ENCODE peak calls at places on chromosomes 12 and 14, in eight cellular contexts. O is tibial nerve; S is progenitor cell of endocrine pancreas; Y is foreskin fibroblast; V is CD4-positive, alpha-beta T cell; B is NCI-H1105; Z is choroid plexus epithelial cell; R is NCI-H1092. A is an unnamed sample.

GRCh38 chr14:58298477-58298879 is at the start of gene ARID4A:
- DNase-seq in O (peak), S (peak), Y (no peak), V (peak), B (no peak), Z (no peak), R (no peak), A (no peak)

GRCh38 chr12:89351489-89352241 is 636 bp downstream of the DUSP6 start:
- DNase-seq in O (no peak), S (peak), Y (no peak), V (peak), B (peak), Z (peak), R (peak), A (peak)

GRCh38 chr12:52156757-52157565 is 34.9 kb downstream of the KRT80 start:
- DNase-seq in O (peak), S (peak), Y (no peak), V (peak), B (peak), Z (peak), R (peak), A (peak)

GRCh38 chr14:73726025-73726961 is 12.1 kb upstream of the PNMA1 start:
- DNase-seq in O (no peak), S (no peak), Y (no peak), V (no peak), B (no peak), Z (peak), R (no peak), A (no peak)

GRCh38 chr12:1502441-1502785 is 92.0 kb downstream of the FBXL14 start:
- DNase-seq in O (no peak), S (no peak), Y (no peak), V (no peak), B (peak), Z (peak), R (no peak), A (peak)

GRCh38 chr12:117494833-117495714 is 133.6 kb upstream of the NOS1 start:
- DNase-seq in O (no peak), S (no peak), Y (no peak), V (no peak), B (peak), Z (no peak), R (peak), A (no peak)

GRCh38 chr14:64569108-64570045 is 19.6 kb downstream of the PPP1R36 start:
- DNase-seq in O (peak), S (no peak), Y (peak), V (no peak), B (no peak), Z (peak), R (no peak), A (peak)

GRCh38 chr12:65603428-65604351 is 220.6 kb upstream of the HMGA2 start:
- DNase-seq in O (no peak), S (no peak), Y (peak), V (no peak), B (no peak), Z (peak), R (no peak), A (peak)

GRCh38 chr12:122965356-122965755 is 907 bp downstream of the ABCB9 start:
- DNase-seq in O (no peak), S (no peak), Y (no peak), V (no peak), B (no peak), Z (no peak), R (no peak), A (no peak)

GRCh38 chr14:101201535-101202125 is 298.1 kb upstream of the RTL1 start:
- DNase-seq in O (no peak), S (no peak), Y (no peak), V (no peak), B (no peak), Z (no peak), R (no peak), A (no peak)

GRCh38 chr12:53955776-53956250 is 1.1 kb downstream of the HOXC12 start:
- DNase-seq in O (no peak), S (no peak), Y (no peak), V (no peak), B (no peak), Z (no peak), R (no peak), A (no peak)

GRCh38 chr12:90428881-90429280 is 526.1 kb downstream of the CCER1 start:
- DNase-seq in O (no peak), S (no peak), Y (no peak), V (no peak), B (no peak), Z (no peak), R (no peak), A (no peak)

GRCh38 chr12:83317641-83318040 is 630.9 kb downstream of the TMTC2 start:
- DNase-seq in O (no peak), S (no peak), Y (no peak), V (no peak), B (no peak), Z (no peak), R (no peak), A (no peak)

GRCh38 chr12:57418255-57418654 is 12.6 kb downstream of the R3HDM2 start:
- DNase-seq in O (no peak), S (no peak), Y (no peak), V (no peak), B (no peak), Z (no peak), R (no peak), A (no peak)

GRCh38 chr12:27015730-27016076 is 1.5 kb upstream of the TM7SF3 start:
- DNase-seq in O (no peak), S (no peak), Y (peak), V (no peak), B (peak), Z (peak), R (no peak), A (peak)

GRCh38 chr12:57723630-57723962 is 14.9 kb downstream of the AGAP2 start:
- DNase-seq in O (no peak), S (no peak), Y (no peak), V (no peak), B (no peak), Z (no peak), R (no peak), A (no peak)

GRCh38 chr14:22780105-22780679 is 13.7 kb downstream of the OXA1L start:
- DNase-seq in O (no peak), S (no peak), Y (no peak), V (no peak), B (no peak), Z (peak), R (no peak), A (peak)

GRCh38 chr12:53123578-53124351 is 20.5 kb downstream of the SOAT2 start:
- DNase-seq in O (no peak), S (no peak), Y (peak), V (no peak), B (no peak), Z (peak), R (no peak), A (no peak)

GRCh38 chr12:114240288-114240687 is 165.7 kb downstream of the TBX5 start:
- DNase-seq in O (no peak), S (no peak), Y (no peak), V (no peak), B (no peak), Z (no peak), R (no peak), A (no peak)

GRCh38 chr12:130104114-130104513 is 58.1 kb upstream of the FZD10 start:
- DNase-seq in O (no peak), S (no peak), Y (no peak), V (no peak), B (peak), Z (no peak), R (no peak), A (no peak)

GRCh38 chr12:10331642-10332239 is 24.1 kb downstream of the KLRD1 start:
- DNase-seq in O (no peak), S (no peak), Y (peak), V (no peak), B (peak), Z (peak), R (peak), A (peak)